ENCODE peak calls at places on chromosomes 13 and 19, in eight cellular contexts. Y is lower leg skin, Z is endodermal cell, E is WERI-Rb-1, L is ovary, F is hepatocyte, K is cardiac fibroblast, D is kidney epithelial cell. H is an unnamed sample.

GRCh38 chr19:36152061-36152885 is at the start of gene COX7A1:
- DNase-seq in Y (peak), Z (peak), E (no peak), L (peak), F (no peak), K (peak), D (no peak), H (peak)

GRCh38 chr13:75372517-75372916 is 109.5 kb downstream of the TBC1D4 start:
- DNase-seq in Y (no peak), Z (no peak), E (no peak), L (no peak), F (peak), K (peak), D (no peak), H (peak)

GRCh38 chr19:13976446-13976845 is 24.1 kb downstream of the DCAF15 start:
- DNase-seq in Y (no peak), Z (no peak), E (no peak), L (no peak), F (no peak), K (no peak), D (no peak), H (no peak)

GRCh38 chr13:100825551-100825950 is 151.0 kb upstream of the TMTC4 start:
- DNase-seq in Y (no peak), Z (no peak), E (no peak), L (no peak), F (no peak), K (no peak), D (no peak), H (peak)

GRCh38 chr13:40340368-40341085 is 325.9 kb downstream of the FOXO1 start:
- DNase-seq in Y (no peak), Z (no peak), E (no peak), L (no peak), F (no peak), K (peak), D (no peak), H (peak)

GRCh38 chr13:22081430-22081829 is 410.6 kb downstream of the FGF9 start:
- DNase-seq in Y (no peak), Z (no peak), E (no peak), L (no peak), F (no peak), K (no peak), D (no peak), H (no peak)

GRCh38 chr19:2634228-2634951 is 68.1 kb downstream of the GNG7 start:
- DNase-seq in Y (no peak), Z (no peak), E (no peak), L (peak), F (peak), K (peak), D (no peak), H (peak)

GRCh38 chr13:39961036-39961435 is 305.6 kb downstream of the COG6 start:
- DNase-seq in Y (no peak), Z (no peak), E (no peak), L (no peak), F (no peak), K (no peak), D (no peak), H (no peak)

GRCh38 chr13:27920677-27921420 is 1.0 kb downstream of the PDX1 start:
- DNase-seq in Y (no peak), Z (peak), E (peak), L (no peak), F (no peak), K (peak), D (no peak), H (peak)

GRCh38 chr19:18156841-18157464 is 4.0 kb downstream of the PIK3R2 start:
- DNase-seq in Y (peak), Z (no peak), E (no peak), L (peak), F (peak), K (peak), D (no peak), H (peak)

GRCh38 chr19:14418743-14419037 is 451 bp downstream of the DDX39A start:
- DNase-seq in Y (no peak), Z (no peak), E (no peak), L (no peak), F (no peak), K (no peak), D (no peak), H (peak)

GRCh38 chr19:51593138-51593890 is 22.2 kb downstream of the ZNF175 start:
- DNase-seq in Y (no peak), Z (no peak), E (no peak), L (no peak), F (no peak), K (no peak), D (no peak), H (no peak)

GRCh38 chr19:1855828-1856255 is 7.5 kb downstream of the KLF16 start:
- DNase-seq in Y (no peak), Z (peak), E (no peak), L (no peak), F (no peak), K (peak), D (no peak), H (no peak)

GRCh38 chr19:35349614-35350521 is 2.2 kb downstream of the FFAR1 start:
- DNase-seq in Y (no peak), Z (peak), E (no peak), L (peak), F (no peak), K (no peak), D (no peak), H (no peak)

GRCh38 chr13:93249259-93249917 is 22.8 kb downstream of the GPC6 start:
- DNase-seq in Y (no peak), Z (no peak), E (no peak), L (no peak), F (peak), K (peak), D (no peak), H (peak)
- H3K4me3 ChIP-seq in Y (no peak), Z (no peak), E (no peak), L (no peak), F (no peak), K (no peak), D (no peak), H (no peak)

GRCh38 chr19:46748325-46749109 is 2.3 kb upstream of the STRN4 start:
- DNase-seq in Y (no peak), Z (peak), E (peak), L (no peak), F (peak), K (peak), D (no peak), H (peak)
- TF ChIP-seq CTCF in Y (no peak), Z (peak), E (peak), L (peak), F (peak), K (peak), D (peak), H (peak)

GRCh38 chr19:38255759-38256052 is 468 bp downstream of the PPP1R14A start:
- DNase-seq in Y (no peak), Z (peak), E (peak), L (no peak), F (no peak), K (no peak), D (no peak), H (no peak)
- H3K4me3 ChIP-seq in Y (peak), Z (peak), E (peak), L (peak), F (peak), K (peak), D (peak), H (peak)

GRCh38 chr19:53980553-53981407 is 10.7 kb upstream of the CACNG6 start:
- DNase-seq in Y (no peak), Z (peak), E (peak), L (no peak), F (peak), K (peak), D (no peak), H (peak)
- TF ChIP-seq CTCF in Y (no peak), Z (no peak), E (no peak), L (no peak), F (no peak), K (no peak), D (no peak), H (peak)

DNA sequence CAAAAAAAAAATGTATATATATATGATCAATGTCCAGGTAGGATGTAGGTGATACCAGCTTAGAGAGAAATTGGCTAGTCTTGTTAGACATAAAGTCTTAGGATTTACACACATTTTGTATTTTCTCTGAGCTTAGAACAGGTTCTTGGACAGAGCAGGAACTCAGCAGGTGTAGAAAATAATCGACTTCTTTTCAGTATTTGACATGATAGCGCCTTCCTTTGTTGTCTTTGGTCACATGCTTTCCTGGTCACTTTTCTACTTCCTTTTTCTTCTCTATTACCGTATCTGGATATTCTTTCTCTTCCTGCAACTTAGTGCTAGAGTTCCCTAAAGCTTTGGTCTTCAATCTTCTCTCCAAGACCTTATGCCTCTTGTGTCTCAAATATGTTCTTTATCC is 107.4 kb downstream of the LRCH1 start:
- DNase-seq in Y (no peak), Z (no peak), E (no peak), L (no peak), F (no peak), K (no peak), D (no peak), H (no peak)
- H3K4me3 ChIP-seq in Y (no peak), Z (no peak), E (no peak), L (no peak), F (no peak), K (no peak), D (no peak), H (no peak)

GRCh38 chr13:38530492-38530891 is 156.4 kb upstream of the FREM2 start:
- DNase-seq in Y (no peak), Z (no peak), E (no peak), L (no peak), F (peak), K (peak), D (no peak), H (peak)
- TF ChIP-seq CTCF in Y (no peak), Z (peak), E (no peak), L (peak), F (peak), K (peak), D (peak), H (peak)

GRCh38 chr13:45108716-45109706 is 11.3 kb upstream of the GTF2F2 start:
- DNase-seq in Y (no peak), Z (peak), E (no peak), L (no peak), F (peak), K (peak), D (peak), H (peak)
- H3K4me3 ChIP-seq in Y (no peak), Z (no peak), E (no peak), L (no peak), F (no peak), K (no peak), D (no peak), H (no peak)

GRCh38 chr19:5690125-5690954 is at the start of gene RPL36:
- DNase-seq in Y (peak), Z (peak), E (peak), L (peak), F (peak), K (peak), D (peak), H (peak)

GRCh38 chr19:5686647-5687359 is 3.3 kb upstream of the RPL36 start:
- DNase-seq in Y (peak), Z (peak), E (peak), L (peak), F (peak), K (peak), D (peak), H (peak)

GRCh38 chr19:5686326-5686646 is 3.8 kb upstream of the RPL36 start:
- DNase-seq in Y (no peak), Z (no peak), E (no peak), L (no peak), F (no peak), K (no peak), D (no peak), H (no peak)

GRCh38 chr19:5684694-5685430 is 4.0 kb downstream of the HSD11B1L start:
- DNase-seq in Y (no peak), Z (peak), E (no peak), L (peak), F (peak), K (no peak), D (no peak), H (no peak)

DNA sequence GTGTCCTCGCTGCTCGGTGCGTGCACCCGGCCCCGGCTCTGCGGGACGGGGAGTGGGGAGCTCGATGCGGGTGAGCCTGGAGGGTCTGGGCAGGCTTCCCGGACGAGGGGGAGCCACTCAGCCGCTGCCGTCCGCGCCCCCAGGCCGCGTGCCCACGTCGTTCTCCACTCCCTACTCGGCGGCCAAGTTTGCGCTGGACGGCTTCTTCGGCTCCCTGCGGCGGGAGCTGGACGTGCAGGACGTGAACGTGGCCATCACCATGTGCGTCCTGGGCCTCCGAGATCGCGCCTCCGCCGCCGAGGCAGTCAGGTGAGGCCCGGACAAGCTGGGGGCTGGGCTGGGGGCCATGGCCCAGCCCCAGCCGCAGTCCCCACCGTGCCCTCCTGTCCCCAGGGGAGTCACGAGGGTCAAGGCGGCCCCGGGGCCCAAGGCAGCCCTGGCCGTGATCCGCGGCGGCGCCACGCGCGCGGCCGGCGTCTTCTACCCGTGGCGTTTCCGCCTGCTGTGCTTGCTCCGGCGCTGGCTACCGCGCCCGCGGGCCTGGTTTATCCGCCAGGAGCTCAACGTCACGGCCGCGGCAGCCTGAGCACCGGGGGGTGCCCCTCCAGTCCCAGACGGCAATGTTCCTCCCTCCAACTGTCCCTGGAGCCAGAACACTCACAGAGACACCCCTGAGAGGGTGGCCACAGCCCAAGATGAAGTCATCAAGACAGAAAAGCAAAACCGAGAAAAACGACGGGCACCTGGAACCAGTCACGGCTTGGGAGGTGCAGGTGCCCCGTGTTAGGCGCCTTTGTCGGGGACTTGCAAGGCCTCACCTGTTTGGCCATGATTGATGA is 2.5 kb upstream of the RPL36 start:
- DNase-seq in Y (no peak), Z (peak), E (no peak), L (peak), F (no peak), K (no peak), D (no peak), H (no peak)
- TF ChIP-seq CTCF in Y (no peak), Z (peak), E (no peak), L (no peak), F (no peak), K (no peak), D (no peak), H (no peak)

GRCh38 chr19:45497791-45498190 is 452 bp upstream of the PPM1N start:
- DNase-seq in Y (no peak), Z (peak), E (no peak), L (no peak), F (no peak), K (no peak), D (no peak), H (no peak)
- H3K4me3 ChIP-seq in Y (no peak), Z (peak), E (peak), L (no peak), F (no peak), K (no peak), D (no peak), H (no peak)

DNA sequence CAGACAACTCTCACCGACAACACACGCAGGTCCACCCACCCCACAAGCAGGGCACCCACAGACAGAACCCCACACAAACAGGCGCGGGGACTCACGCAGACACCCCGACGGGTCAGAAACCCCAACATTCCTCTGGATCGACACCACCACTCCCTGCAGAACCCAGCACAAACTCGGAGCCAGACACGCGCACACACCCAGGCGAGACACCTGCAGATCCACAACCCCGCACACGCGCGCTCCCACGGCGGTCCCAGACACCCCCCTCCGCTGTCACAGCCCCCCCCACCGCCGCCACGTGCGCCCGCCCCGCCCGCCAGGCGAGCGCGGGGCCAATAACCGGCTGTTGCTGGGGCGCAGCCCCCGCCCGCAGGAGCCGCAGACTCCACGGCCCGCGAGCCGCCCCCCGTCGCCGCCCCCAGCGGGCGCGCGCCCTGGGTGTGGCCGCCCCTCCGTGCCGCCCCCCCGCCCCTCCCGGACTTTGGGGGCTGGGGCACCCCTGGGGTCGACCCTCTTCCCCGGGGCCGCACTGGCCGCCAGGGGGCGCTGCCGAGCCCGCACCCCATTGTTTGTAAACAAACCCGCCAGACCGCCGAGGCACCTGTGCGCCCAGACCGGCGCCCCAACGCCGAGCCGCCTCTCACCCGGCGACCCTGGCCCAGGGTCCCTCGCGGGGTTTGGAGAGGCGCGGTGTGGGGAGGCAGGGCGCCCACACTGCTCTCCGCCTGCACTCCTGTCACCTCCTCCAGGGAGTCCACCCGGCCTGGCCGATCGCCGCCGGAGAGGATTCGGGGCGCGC is 678 bp downstream of the BBC3 start:
- DNase-seq in Y (peak), Z (peak), E (peak), L (peak), F (peak), K (peak), D (no peak), H (peak)
- TF ChIP-seq CTCF in Y (no peak), Z (peak), E (peak), L (peak), F (peak), K (peak), D (peak), H (peak)